ENCODE peak calls at places on chromosomes 7 and 10, in five cellular contexts. T is HCT116, B is mammary epithelial cell, Z is neural progenitor cell, P is IMR-90. W is an unnamed sample.

GRCh38 chr10:92627845-92628480 is 35.0 kb downstream of the KIF11 start:
- DNase-seq in T (no peak), B (no peak), Z (no peak), P (no peak), W (no peak)

GRCh38 chr7:84412161-84412969 is 217.8 kb upstream of the SEMA3A start:
- DNase-seq in T (peak; percentile 83), B (peak; percentile 88), Z (peak; percentile 41), P (peak; percentile 99), W (peak; percentile 96)

GRCh38 chr10:97887399-97887798 is 37.8 kb downstream of the GOLGA7B start:
- DNase-seq in T (no peak), B (no peak), Z (no peak), P (no peak), W (peak; percentile 27)

GRCh38 chr10:124708246-124708779 is 35.9 kb downstream of the FAM53B start:
- DNase-seq in T (no peak), B (no peak), Z (peak; percentile 56), P (no peak), W (no peak)

GRCh38 chr10:131743190-131744151 is 157.3 kb upstream of the PPP2R2D start:
- DNase-seq in T (no peak), B (no peak), Z (peak; percentile 23), P (no peak), W (no peak)

GRCh38 chr10:63137306-63137705 is 4.2 kb downstream of the NRBF2 start:
- DNase-seq in T (no peak), B (no peak), Z (no peak), P (peak; percentile 69), W (no peak)

GRCh38 chr10:73589538-73590126 is 1.5 kb downstream of the USP54 start:
- DNase-seq in T (no peak), B (peak; percentile 57), Z (no peak), P (peak; percentile 32), W (peak; percentile 71)

GRCh38 chr7:38086857-38087256 is 91.2 kb upstream of the STARD3NL start:
- DNase-seq in T (no peak), B (no peak), Z (no peak), P (no peak), W (no peak)

GRCh38 chr7:5226921-5227785 is 37.1 kb downstream of the WIPI2 start:
- DNase-seq in T (no peak), B (no peak), Z (no peak), P (no peak), W (no peak)

GRCh38 chr7:21140622-21141021 is 287.3 kb upstream of the SP4 start:
- DNase-seq in T (peak; percentile 12), B (peak; percentile 54), Z (no peak), P (no peak), W (peak; percentile 86)

GRCh38 chr10:54993148-54993547 is 192.1 kb upstream of the PCDH15 start:
- DNase-seq in T (no peak), B (no peak), Z (no peak), P (no peak), W (no peak)

GRCh38 chr7:131578602-131579001 is 22.2 kb upstream of the PODXL start:
- DNase-seq in T (no peak), B (no peak), Z (peak; percentile 48), P (no peak), W (no peak)

GRCh38 chr7:125618516-125618915 is 688.9 kb upstream of the POT1 start:
- DNase-seq in T (no peak), B (no peak), Z (no peak), P (no peak), W (no peak)

GRCh38 chr7:2691223-2691818 is 3.3 kb downstream of the AMZ1 start:
- DNase-seq in T (no peak), B (no peak), Z (no peak), P (no peak), W (no peak)

GRCh38 chr7:157539521-157539920 is 202.7 kb downstream of the DNAJB6 start:
- DNase-seq in T (no peak), B (no peak), Z (no peak), P (no peak), W (no peak)

GRCh38 chr7:83655951-83656556 is 7.1 kb upstream of the SEMA3E start:
- DNase-seq in T (peak; percentile 50), B (peak; percentile 32), Z (peak; percentile 54), P (peak; percentile 61), W (peak; percentile 67)

GRCh38 chr10:31581741-31582323 is 262.8 kb downstream of the ZEB1 start:
- DNase-seq in T (peak; percentile 10), B (no peak), Z (no peak), P (no peak), W (peak; percentile 59)

GRCh38 chr7:1593091-1593866 is 23.4 kb upstream of the PSMG3 start:
- DNase-seq in T (no peak), B (no peak), Z (no peak), P (no peak), W (no peak)

GRCh38 chr7:85875398-85875797 is 688.5 kb upstream of the SEMA3D start:
- DNase-seq in T (no peak), B (no peak), Z (no peak), P (no peak), W (no peak)

GRCh38 chr10:59432207-59432900 is 70.0 kb upstream of the FAM13C start:
- DNase-seq in T (no peak), B (peak; percentile 67), Z (no peak), P (peak; percentile 19), W (peak; percentile 99)

DNA sequence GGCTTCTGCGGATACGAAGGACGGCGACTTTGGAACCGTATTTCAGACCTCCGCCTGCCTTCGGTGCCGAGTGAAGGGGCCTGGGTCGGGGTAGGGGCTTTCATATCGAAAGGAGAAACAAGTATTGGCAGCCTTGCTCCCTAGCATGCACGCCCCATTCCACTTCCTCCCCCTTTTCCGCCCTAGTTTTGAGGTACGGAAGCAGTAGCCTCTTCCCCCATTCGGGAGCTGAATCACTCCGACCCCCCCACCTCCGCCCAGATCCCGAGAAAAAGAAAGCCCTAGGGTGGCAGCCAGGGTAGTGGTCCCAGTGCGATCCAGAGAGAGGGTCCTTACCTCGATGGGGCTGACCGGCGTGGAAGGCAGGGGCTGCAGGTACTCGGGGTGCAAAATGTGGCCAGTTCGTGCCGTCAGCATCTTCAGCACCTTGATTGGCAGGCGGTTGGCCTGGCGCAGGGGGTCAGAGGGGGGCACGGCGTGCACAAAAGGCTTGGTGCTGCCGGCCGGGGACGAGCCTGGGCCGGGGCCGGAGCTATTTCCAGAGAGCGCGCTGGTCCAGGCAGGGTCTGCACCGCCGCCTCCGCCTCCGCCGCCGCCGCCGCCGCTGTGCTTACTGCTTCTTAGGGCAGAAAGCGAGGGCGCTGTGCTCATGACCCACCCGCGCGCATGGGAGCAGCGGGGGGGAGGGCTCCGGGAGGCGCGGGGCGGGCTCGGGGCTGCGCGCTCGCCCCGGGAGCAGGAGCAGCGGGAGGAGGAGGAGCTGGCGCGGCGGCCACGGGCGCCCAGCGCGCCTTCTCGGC is 595 bp downstream of the ZNF503 start:
- DNase-seq in T (no peak), B (peak; percentile 49), Z (peak; percentile 72), P (peak; percentile 56), W (peak; percentile 48)
- H2AFZ ChIP-seq in T (no peak overlapping the region), B (peak overlapping the region; percentile 71), Z (no peak overlapping the region), P (peak overlapping the region; percentile 99), W (peak overlapping the region; percentile 89)

GRCh38 chr7:4103352-4104091 is 578.6 kb upstream of the FOXK1 start:
- DNase-seq in T (peak; percentile 32), B (peak; percentile 43), Z (no peak), P (peak; percentile 7), W (peak; percentile 67)
- TF ChIP-seq CTCF in T (peak; percentile 36), B (no peak), Z (peak; percentile 42), P (no peak), W (peak; percentile 69)

GRCh38 chr10:76033457-76034196 is 602.2 kb downstream of the LRMDA start:
- DNase-seq in T (no peak), B (no peak), Z (peak; percentile 38), P (peak; percentile 5), W (peak; percentile 93)

GRCh38 chr10:76034236-76035009 is 603.0 kb downstream of the LRMDA start:
- DNase-seq in T (no peak), B (no peak), Z (peak; percentile 38), P (no peak), W (no peak)

GRCh38 chr10:76031769-76032441 is 600.5 kb downstream of the LRMDA start:
- DNase-seq in T (no peak), B (no peak), Z (no peak), P (no peak), W (no peak)

GRCh38 chr10:76031099-76031498 is 599.7 kb downstream of the LRMDA start:
- DNase-seq in T (no peak), B (no peak), Z (no peak), P (no peak), W (no peak)

DNA sequence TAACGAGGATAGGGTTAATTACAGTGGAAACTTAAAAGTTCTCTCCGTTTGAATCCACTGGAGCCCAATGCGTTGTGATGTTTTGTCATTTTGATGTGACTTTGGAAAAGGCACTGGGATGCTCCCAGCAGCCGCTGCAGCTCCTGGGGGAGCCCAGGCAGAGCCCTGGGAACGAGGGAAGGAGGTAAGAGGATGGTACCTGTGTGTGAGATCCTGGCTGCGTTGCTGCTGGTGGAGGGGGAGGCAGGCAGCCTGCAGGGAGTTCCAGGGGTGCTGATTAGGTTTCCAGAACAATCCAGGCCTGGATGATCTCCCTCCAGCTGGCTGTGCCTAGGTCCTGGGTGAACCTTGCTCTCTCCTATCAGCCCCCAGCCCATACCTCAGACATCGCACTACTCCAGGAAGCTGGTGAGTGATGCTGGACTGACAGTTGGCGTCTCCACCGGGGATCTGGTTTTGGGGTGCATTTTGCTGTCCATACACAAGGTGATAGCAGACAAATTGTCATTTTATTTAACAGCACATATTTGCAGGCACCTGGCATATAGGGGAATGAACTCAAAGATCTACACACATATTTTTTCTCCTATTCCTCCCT is 601.1 kb downstream of the LRMDA start:
- DNase-seq in T (no peak), B (no peak), Z (no peak), P (no peak), W (no peak)
- H3K9ac ChIP-seq in T (no peak overlapping the region), B (no peak overlapping the region), Z (no peak overlapping the region), P (no peak overlapping the region), W (no peak overlapping the region)

GRCh38 chr7:71488308-71488707 is 356.4 kb downstream of the GALNT17 start:
- DNase-seq in T (no peak), B (no peak), Z (no peak), P (no peak), W (no peak)
- H2AFZ ChIP-seq in T (no peak overlapping the region), B (no peak overlapping the region), Z (no peak overlapping the region), P (no peak overlapping the region), W (no peak overlapping the region)

GRCh38 chr7:53351681-53352080 is 316.2 kb downstream of the POM121L12 start:
- DNase-seq in T (no peak), B (no peak), Z (no peak), P (no peak), W (no peak)

GRCh38 chr7:53350241-53350640 is 314.8 kb downstream of the POM121L12 start:
- DNase-seq in T (no peak), B (no peak), Z (peak; percentile 74), P (no peak), W (peak; percentile 21)
- TF ChIP-seq CTCF in T (peak; percentile 36), B (peak; percentile 79), Z (peak; percentile 83), P (no peak), W (peak; percentile 54)

GRCh38 chr7:48173983-48174382 is 2.7 kb downstream of the ABCA13 start:
- DNase-seq in T (no peak), B (peak; percentile 41), Z (no peak), P (peak; percentile 30), W (peak; percentile 69)
- H3K9ac ChIP-seq in T (no peak overlapping the region), B (no peak overlapping the region), Z (no peak overlapping the region), P (no peak overlapping the region), W (peak overlapping the region; percentile 36)